ENCODE peak calls at places on chromosomes 11 and 22, in eight cellular contexts. A is stimulated activated CD8-positive, alpha-beta memory T cell treated with anti-CD3 and anti-CD28 coated beads, Interleukin-2, amount 100 ng/mL, for 48 hours; W is CD4-positive, CD25-positive, alpha-beta regulatory T cell; S is type B pancreatic cell; L is SK-N-DZ; D is dorsolateral prefrontal cortex; G is activated T-helper 9 cell treated with anti-CD3 and anti-CD28 coated beads, Interleukin-2, amount 50 U/mL, for 16 hours; N is stimulated activated CD4-positive, alpha-beta T cell treated with anti-CD3 and anti-CD28 coated beads, Interleukin-2, amount 100 ng/mL, for 48 hours. Y is an unnamed sample.

GRCh38 chr11:47599821-47600377 is 5.7 kb upstream of the C1QTNF4 start:
- DNase-seq in A (no peak), W (no peak), S (no peak), N (no peak), G (no peak), D (no peak), L (peak; percentile 91), Y (no peak)

GRCh38 chr11:73320786-73321325 is 12.8 kb downstream of the ARHGEF17 start:
- DNase-seq in D (no peak), A (no peak), G (no peak), S (no peak), L (no peak), W (no peak), N (no peak), Y (no peak)

GRCh38 chr11:134612416-134613030 is 200.5 kb upstream of the B3GAT1 start:
- DNase-seq in A (no peak), G (no peak), S (no peak), N (no peak), D (no peak), L (no peak), W (no peak), Y (no peak)

GRCh38 chr11:73242291-73243092 is 24.4 kb downstream of the P2RY2 start:
- DNase-seq in S (peak; percentile 89), D (peak; percentile 79), N (peak; percentile 83), W (peak; percentile 60), L (peak; percentile 86), A (peak; percentile 74), G (peak; percentile 53), Y (peak; percentile 80)

GRCh38 chr22:27679722-27680488 is 121.7 kb downstream of the MN1 start:
- DNase-seq in W (no peak), D (no peak), N (no peak), L (no peak), A (no peak), S (no peak), G (no peak), Y (no peak)

GRCh38 chr11:88544656-88545280 is 207.2 kb upstream of the CTSC start:
- DNase-seq in D (no peak), G (no peak), S (no peak), L (no peak), A (no peak), N (no peak), W (no peak), Y (no peak)

GRCh38 chr11:40732107-40732506 is 727.3 kb downstream of the LRRC4C start:
- DNase-seq in A (no peak), L (no peak), W (no peak), S (no peak), N (no peak), G (no peak), D (no peak), Y (no peak)

GRCh38 chr11:28086569-28086968 is 21.4 kb downstream of the KIF18A start:
- DNase-seq in W (no peak), S (no peak), D (no peak), A (no peak), L (no peak), G (no peak), N (no peak), Y (no peak)

GRCh38 chr22:50046481-50047245 is 11.4 kb downstream of the TTLL8 start:
- DNase-seq in W (no peak), A (no peak), G (no peak), N (no peak), D (no peak), S (no peak), L (no peak), Y (no peak)

GRCh38 chr22:38412435-38413084 is 42.4 kb downstream of the KCNJ4 start:
- DNase-seq in W (peak; percentile 29), L (no peak), S (peak; percentile 68), D (peak; percentile 31), G (peak; percentile 18), A (peak; percentile 44), N (peak; percentile 67), Y (no peak)

GRCh38 chr11:99015634-99016454 is 4.9 kb upstream of the CNTN5 start:
- DNase-seq in N (no peak), W (peak; percentile 25), S (no peak), L (peak; percentile 47), A (no peak), G (no peak), D (no peak), Y (peak; percentile 77)

GRCh38 chr11:69270929-69271328 is 23.0 kb upstream of the MYEOV start:
- DNase-seq in A (no peak), D (no peak), S (no peak), G (no peak), W (no peak), N (no peak), L (no peak), Y (no peak)

GRCh38 chr11:81007046-81007445 is 1566.2 kb upstream of the TENM4 start:
- DNase-seq in W (no peak), D (no peak), G (no peak), A (no peak), S (no peak), N (no peak), L (peak; percentile 12), Y (no peak)

GRCh38 chr11:30478923-30479322 is 107.2 kb downstream of the MPPED2 start:
- DNase-seq in S (no peak), W (no peak), D (no peak), L (no peak), N (no peak), G (no peak), A (no peak), Y (no peak)

GRCh38 chr11:83187463-83187862 is 6.0 kb upstream of the ANKRD42 start:
- DNase-seq in A (no peak), G (no peak), L (no peak), S (no peak), D (no peak), N (no peak), W (no peak), Y (no peak)

GRCh38 chr11:118343248-118343647 is 743 bp upstream of the CD3D start:
- DNase-seq in W (no peak), L (no peak), A (no peak), G (no peak), D (no peak), S (no peak), N (no peak), Y (no peak)

GRCh38 chr11:121482231-121483129 is 29.7 kb upstream of the SORL1-AS1 start:
- DNase-seq in S (no peak), W (peak; percentile 30), G (peak; percentile 28), L (no peak), A (no peak), N (no peak), D (no peak), Y (no peak)

GRCh38 chr11:61751384-61751783 is 1.1 kb upstream of the MYRF start:
- DNase-seq in N (no peak), G (no peak), D (no peak), A (no peak), W (no peak), S (no peak), L (no peak), Y (no peak)

GRCh38 chr22:44550666-44551491 is 52.8 kb upstream of the RTL6 start:
- DNase-seq in A (peak; percentile 19), D (no peak), G (no peak), L (no peak), N (peak; percentile 15), W (no peak), S (no peak), Y (no peak)

GRCh38 chr11:7994581-7995278 is 7.6 kb downstream of the EIF3F start:
- DNase-seq in G (no peak), N (no peak), D (no peak), W (no peak), A (no peak), L (no peak), S (no peak), Y (no peak)

GRCh38 chr11:61498767-61499341 is 9.7 kb upstream of the LRRC10B start:
- DNase-seq in D (no peak), S (no peak), W (no peak), N (no peak), L (peak; percentile 74), G (no peak), A (no peak), Y (no peak)

GRCh38 chr11:17564687-17565042 is 17.6 kb downstream of the OTOG start:
- DNase-seq in S (no peak), A (no peak), G (no peak), L (no peak), D (peak; percentile 8), N (no peak), W (no peak), Y (no peak)

GRCh38 chr22:33851240-33851639 is 69.0 kb downstream of the LARGE1 start:
- DNase-seq in L (no peak), A (no peak), W (no peak), S (no peak), N (no peak), D (no peak), G (no peak), Y (no peak)

GRCh38 chr22:49506010-49506400 is 321.7 kb downstream of the BRD1 start:
- DNase-seq in N (no peak), D (no peak), W (no peak), G (no peak), S (no peak), L (no peak), A (no peak), Y (no peak)

GRCh38 chr11:61149624-61150615 is 11.3 kb downstream of the VPS37C start:
- DNase-seq in N (no peak), A (no peak), S (no peak), G (no peak), D (no peak), W (no peak), L (no peak), Y (no peak)

GRCh38 chr11:66155387-66156073 is 85.5 kb downstream of the PACS1 start:
- DNase-seq in W (no peak), A (no peak), S (no peak), N (no peak), G (no peak), L (no peak), D (no peak), Y (no peak)

GRCh38 chr11:92357344-92357743 is 132.7 kb downstream of the FAT3 start:
- DNase-seq in L (no peak), S (no peak), W (no peak), A (no peak), D (no peak), G (no peak), N (no peak), Y (no peak)

Y was measured in DMS79 treated with DMSO at 0.1 percent for 48 hours.